ENCODE peak calls at places on chromosomes 3 and 15, in seven cellular contexts. One of them, this sample, is unnamed.

GRCh38 chr3:28853830-28854229 is 427.0 kb upstream of the RBMS3 start:
- DNase-seq in stomach: no peak
- DNase-seq in adrenal gland: no peak
- DNase-seq in HepG2: no peak
- DNase-seq in suprapubic skin: no peak
- DNase-seq in HCT116: no peak
- DNase-seq in heart left ventricle: no peak
- DNase-seq in this sample: no peak

GRCh38 chr15:32959077-32959476 is 235.4 kb downstream of the FMN1 start:
- DNase-seq in adrenal gland: no peak
- DNase-seq in suprapubic skin: no peak
- DNase-seq in heart left ventricle: no peak
- DNase-seq in HCT116: no peak
- DNase-seq in stomach: no peak
- DNase-seq in HepG2: no peak
- DNase-seq in this sample: no peak

GRCh38 chr15:40764766-40765136 is 883 bp downstream of the GCHFR start:
- DNase-seq in stomach: no peak
- DNase-seq in suprapubic skin: no peak
- DNase-seq in heart left ventricle: no peak
- DNase-seq in HepG2: no peak
- DNase-seq in HCT116: no peak
- DNase-seq in adrenal gland: no peak
- DNase-seq in this sample: peak; percentile 59

GRCh38 chr3:119639494-119640350 is 20.7 kb downstream of the POPDC2 start:
- DNase-seq in HepG2: no peak
- DNase-seq in suprapubic skin: no peak
- DNase-seq in stomach: no peak
- DNase-seq in HCT116: no peak
- DNase-seq in adrenal gland: no peak
- DNase-seq in heart left ventricle: no peak
- DNase-seq in this sample: no peak

GRCh38 chr3:53812434-53812833 is 33.8 kb downstream of the CHDH start:
- DNase-seq in HepG2: no peak
- DNase-seq in suprapubic skin: no peak
- DNase-seq in adrenal gland: no peak
- DNase-seq in heart left ventricle: no peak
- DNase-seq in stomach: no peak
- DNase-seq in HCT116: no peak
- DNase-seq in this sample: no peak

GRCh38 chr3:51670053-51670666 is 892 bp upstream of the TEX264 start:
- DNase-seq in adrenal gland: no peak
- DNase-seq in HCT116: no peak
- DNase-seq in stomach: no peak
- DNase-seq in HepG2: no peak
- DNase-seq in suprapubic skin: no peak
- DNase-seq in heart left ventricle: no peak
- DNase-seq in this sample: peak; percentile 45

GRCh38 chr3:71389911-71390573 is 193.5 kb downstream of the FOXP1 start:
- DNase-seq in HepG2: peak; percentile 39
- DNase-seq in stomach: peak; percentile 74
- DNase-seq in heart left ventricle: peak; percentile 59
- DNase-seq in HCT116: no peak
- DNase-seq in adrenal gland: peak; percentile 29
- DNase-seq in suprapubic skin: no peak
- DNase-seq in this sample: peak; percentile 66

GRCh38 chr3:42635111-42635510 is 18.4 kb upstream of the ZBTB47 start:
- DNase-seq in suprapubic skin: no peak
- DNase-seq in HepG2: no peak
- DNase-seq in adrenal gland: no peak
- DNase-seq in HCT116: no peak
- DNase-seq in heart left ventricle: no peak
- DNase-seq in stomach: no peak
- DNase-seq in this sample: no peak

GRCh38 chr3:13540332-13540995 is 8.5 kb upstream of the FBLN2 start:
- DNase-seq in suprapubic skin: no peak
- DNase-seq in stomach: no peak
- DNase-seq in HCT116: no peak
- DNase-seq in heart left ventricle: no peak
- DNase-seq in adrenal gland: no peak
- DNase-seq in HepG2: no peak
- DNase-seq in this sample: no peak

GRCh38 chr3:117853923-117854322 is 1144.3 kb downstream of the TUSC7 start:
- DNase-seq in HepG2: no peak
- DNase-seq in stomach: no peak
- DNase-seq in adrenal gland: peak; percentile 39
- DNase-seq in heart left ventricle: no peak
- DNase-seq in suprapubic skin: no peak
- DNase-seq in HCT116: no peak
- DNase-seq in this sample: no peak

GRCh38 chr15:90201150-90201943 is at the start of gene SEMA4B:
- DNase-seq in HepG2: peak; percentile 36
- DNase-seq in adrenal gland: peak; percentile 50
- DNase-seq in stomach: peak; percentile 85
- DNase-seq in heart left ventricle: peak; percentile 79
- DNase-seq in HCT116: no peak
- DNase-seq in suprapubic skin: no peak
- DNase-seq in this sample: peak; percentile 83

DNA sequence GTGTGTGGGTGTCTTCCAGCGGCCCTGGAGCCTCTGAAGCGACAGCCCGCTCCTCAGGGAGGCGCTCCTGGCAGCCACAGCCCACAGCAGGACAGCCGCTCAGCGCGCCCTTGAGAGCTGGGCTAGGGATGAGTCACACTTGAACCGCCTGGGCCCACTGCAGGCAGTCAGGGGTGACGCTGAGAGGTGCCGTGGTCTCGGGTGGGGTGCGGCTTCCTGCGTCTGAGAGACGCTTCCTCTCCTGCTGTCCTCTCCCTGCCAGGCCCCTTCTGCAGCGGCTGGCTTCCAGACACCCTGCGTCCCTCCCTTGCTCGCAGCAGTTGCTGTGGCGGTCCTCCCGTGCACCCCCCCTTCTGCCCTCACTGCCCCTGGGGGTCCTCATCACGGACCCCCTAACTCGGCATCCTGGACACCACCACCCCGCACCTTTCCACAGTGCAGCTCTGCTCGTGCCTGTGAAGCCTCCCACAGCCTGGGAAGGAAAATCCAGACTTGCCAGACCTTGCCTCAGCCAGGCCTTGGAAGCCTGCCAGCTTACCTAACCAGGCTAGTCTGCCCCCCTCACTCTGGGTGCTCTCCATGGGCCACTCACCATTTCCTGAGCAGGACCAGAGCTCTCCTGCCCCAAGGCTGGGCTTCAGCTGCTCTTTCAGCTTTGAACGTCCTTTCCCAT is 1.1 kb upstream of the SPTBN5 start:
- DNase-seq in heart left ventricle: peak; percentile 83
- DNase-seq in stomach: peak; percentile 68
- DNase-seq in HCT116: peak; percentile 44
- DNase-seq in adrenal gland: peak; percentile 89
- DNase-seq in HepG2: peak; percentile 35
- DNase-seq in suprapubic skin: peak; percentile 90
- DNase-seq in this sample: peak; percentile 67
- TF ChIP-seq CTCF in heart left ventricle: peak; percentile 19
- TF ChIP-seq CTCF in stomach: no peak
- TF ChIP-seq CTCF in HCT116: no peak
- TF ChIP-seq CTCF in adrenal gland: no peak
- TF ChIP-seq CTCF in HepG2: peak; percentile 49
- TF ChIP-seq CTCF in suprapubic skin: no peak
- TF ChIP-seq CTCF in this sample: no peak

GRCh38 chr3:129605593-129606521 is 619 bp downstream of the PLXND1 start:
- DNase-seq in adrenal gland: no peak
- DNase-seq in HCT116: no peak
- DNase-seq in suprapubic skin: no peak
- DNase-seq in stomach: peak; percentile 50
- DNase-seq in HepG2: no peak
- DNase-seq in heart left ventricle: peak; percentile 58
- DNase-seq in this sample: no peak
- H3K27ac ChIP-seq in adrenal gland: peak overlapping the region; percentile 49
- H3K27ac ChIP-seq in HCT116: peak overlapping the region; percentile 72
- H3K27ac ChIP-seq in suprapubic skin: peak overlapping the region; percentile 89
- H3K27ac ChIP-seq in stomach: peak overlapping the region; percentile 72
- H3K27ac ChIP-seq in HepG2: peak overlapping the region; percentile 34
- H3K27ac ChIP-seq in heart left ventricle: peak overlapping the region; percentile 96
- H3K27ac ChIP-seq in this sample: peak overlapping the region; percentile 75

DNA sequence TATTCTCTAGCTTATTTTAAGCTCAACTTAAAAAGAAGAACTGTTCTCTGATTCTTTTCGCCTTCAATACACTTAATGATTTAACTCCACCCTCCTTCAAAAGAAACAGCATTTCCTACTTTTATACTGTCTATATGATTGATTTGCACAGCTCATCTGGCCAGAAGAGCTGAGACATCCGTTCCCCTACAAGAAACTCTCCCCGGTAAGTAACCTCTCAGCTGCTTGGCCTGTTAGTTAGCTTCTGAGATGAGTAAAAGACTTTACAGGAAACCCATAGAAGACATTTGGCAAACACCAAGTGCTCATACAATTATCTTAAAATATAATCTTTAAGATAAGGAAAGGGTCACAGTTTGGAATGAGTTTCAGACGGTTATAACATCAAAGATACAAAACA is at the start of gene CCR5:
- DNase-seq in adrenal gland: no peak
- DNase-seq in stomach: no peak
- DNase-seq in heart left ventricle: no peak
- DNase-seq in HepG2: no peak
- DNase-seq in suprapubic skin: no peak
- DNase-seq in HCT116: no peak
- DNase-seq in this sample: no peak
- TF ChIP-seq POLR2A in adrenal gland: no peak
- TF ChIP-seq POLR2A in stomach: no peak
- TF ChIP-seq POLR2A in heart left ventricle: no peak
- TF ChIP-seq POLR2A in HepG2: no peak
- TF ChIP-seq POLR2A in suprapubic skin: no peak
- TF ChIP-seq POLR2A in HCT116: no peak
- TF ChIP-seq POLR2A in this sample: no peak

GRCh38 chr3:146382386-146382785 is 87.0 kb downstream of the PLSCR2 start:
- DNase-seq in heart left ventricle: no peak
- DNase-seq in HCT116: peak; percentile 19
- DNase-seq in HepG2: peak; percentile 5
- DNase-seq in stomach: no peak
- DNase-seq in adrenal gland: no peak
- DNase-seq in suprapubic skin: no peak
- DNase-seq in this sample: no peak
- TF ChIP-seq CTCF in heart left ventricle: no peak
- TF ChIP-seq CTCF in HCT116: peak; percentile 49
- TF ChIP-seq CTCF in HepG2: peak; percentile 37
- TF ChIP-seq CTCF in stomach: no peak
- TF ChIP-seq CTCF in adrenal gland: no peak
- TF ChIP-seq CTCF in suprapubic skin: no peak
- TF ChIP-seq CTCF in this sample: no peak

GRCh38 chr15:101137312-101137940 is 114.4 kb downstream of the CHSY1 start:
- DNase-seq in adrenal gland: no peak
- DNase-seq in stomach: no peak
- DNase-seq in HepG2: no peak
- DNase-seq in HCT116: no peak
- DNase-seq in heart left ventricle: no peak
- DNase-seq in suprapubic skin: no peak
- DNase-seq in this sample: no peak

GRCh38 chr15:101138086-101138660 is 113.7 kb downstream of the CHSY1 start:
- DNase-seq in stomach: no peak
- DNase-seq in HCT116: no peak
- DNase-seq in heart left ventricle: no peak
- DNase-seq in adrenal gland: no peak
- DNase-seq in suprapubic skin: no peak
- DNase-seq in HepG2: no peak
- DNase-seq in this sample: no peak

GRCh38 chr15:101140697-101141065 is 111.2 kb downstream of the CHSY1 start:
- DNase-seq in adrenal gland: no peak
- DNase-seq in HCT116: no peak
- DNase-seq in HepG2: no peak
- DNase-seq in suprapubic skin: no peak
- DNase-seq in stomach: no peak
- DNase-seq in heart left ventricle: no peak
- DNase-seq in this sample: no peak

GRCh38 chr15:101139986-101140696 is 111.7 kb downstream of the CHSY1 start:
- DNase-seq in suprapubic skin: no peak
- DNase-seq in stomach: no peak
- DNase-seq in adrenal gland: no peak
- DNase-seq in HCT116: no peak
- DNase-seq in heart left ventricle: no peak
- DNase-seq in HepG2: no peak
- DNase-seq in this sample: no peak

DNA sequence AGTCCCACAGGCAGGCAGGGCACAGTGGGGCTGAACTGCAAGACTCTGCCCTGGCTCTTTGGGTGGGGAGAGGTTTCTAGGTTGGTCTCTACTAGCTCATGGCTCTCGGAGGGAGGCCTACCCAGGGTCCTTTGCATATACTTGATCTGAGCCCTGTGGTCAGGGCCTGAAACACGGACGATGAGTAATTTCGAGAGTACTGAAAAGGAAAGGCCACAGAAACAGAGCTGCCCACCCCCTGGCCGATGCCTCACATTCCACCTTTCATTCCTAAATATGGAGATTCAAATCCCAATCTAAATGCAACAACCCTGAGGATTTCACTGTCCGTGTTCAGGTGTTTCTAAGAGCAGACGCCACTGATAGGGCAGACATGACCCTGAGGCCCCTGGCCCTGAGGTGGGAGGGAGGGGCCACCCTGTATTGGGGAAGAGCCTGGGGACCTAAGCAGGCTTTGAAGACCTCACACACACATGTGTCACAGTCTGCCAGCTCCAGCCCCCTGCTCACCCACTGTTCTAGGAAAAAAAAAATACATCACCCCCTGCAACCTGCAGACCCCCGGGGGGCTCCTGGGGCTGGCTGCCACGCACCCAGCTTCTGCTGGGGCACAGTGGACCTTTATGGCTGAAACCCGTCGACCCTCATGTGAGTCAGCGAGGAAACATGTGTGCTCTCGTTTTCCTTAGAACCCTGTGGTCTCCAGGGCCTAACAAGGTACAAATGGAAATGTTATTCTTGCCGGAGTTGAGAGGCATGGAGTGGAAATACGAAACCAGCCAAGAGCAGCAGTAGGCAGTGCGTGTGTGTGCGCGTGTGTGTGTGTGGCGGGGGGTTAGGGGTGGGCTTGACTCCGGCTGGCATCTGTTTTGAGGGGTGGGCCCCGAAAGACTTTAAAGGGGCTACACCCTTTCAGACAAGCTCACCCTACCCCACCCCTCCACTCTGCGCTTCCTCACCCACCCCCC is 112.7 kb downstream of the CHSY1 start:
- DNase-seq in heart left ventricle: no peak
- DNase-seq in HepG2: no peak
- DNase-seq in HCT116: no peak
- DNase-seq in suprapubic skin: no peak
- DNase-seq in adrenal gland: no peak
- DNase-seq in stomach: no peak
- DNase-seq in this sample: no peak
- H3K27ac ChIP-seq in heart left ventricle: no peak overlapping the region
- H3K27ac ChIP-seq in HepG2: no peak overlapping the region
- H3K27ac ChIP-seq in HCT116: no peak overlapping the region
- H3K27ac ChIP-seq in suprapubic skin: no peak overlapping the region
- H3K27ac ChIP-seq in adrenal gland: no peak overlapping the region
- H3K27ac ChIP-seq in stomach: no peak overlapping the region
- H3K27ac ChIP-seq in this sample: no peak overlapping the region